ENCODE peak calls at places on chromosomes 7 and 10, in six cellular contexts. One of them, this sample, is unnamed.

GRCh38 chr7:41487229-41487861 is 215.5 kb downstream of the INHBA start:
- ATAC-seq in left lung: no peak
- ATAC-seq in stimulated activated naive CD8-positive, alpha-beta T cell treated with anti-CD3 and anti-CD28 coated beads, Interleukin-15, Interleukin-2, amounts not matched to agents 100 U/mL and 50 U/mL, for 24 hours: no peak
- ATAC-seq in WTC11: no peak
- ATAC-seq in left lobe of liver: no peak
- ATAC-seq in naive B cell: no peak
- ATAC-seq in this sample: no peak

GRCh38 chr7:47792521-47793121 is 155.6 kb downstream of the PKD1L1 start:
- ATAC-seq in left lung: peak; percentile 64
- ATAC-seq in stimulated activated naive CD8-positive, alpha-beta T cell treated with anti-CD3 and anti-CD28 coated beads, Interleukin-15, Interleukin-2, amounts not matched to agents 100 U/mL and 50 U/mL, for 24 hours: no peak
- ATAC-seq in WTC11: peak; percentile 75
- ATAC-seq in left lobe of liver: peak; percentile 84
- ATAC-seq in naive B cell: no peak
- ATAC-seq in this sample: no peak

GRCh38 chr10:13769926-13770325 is 183.2 kb downstream of the PRPF18 start:
- ATAC-seq in left lung: no peak
- ATAC-seq in stimulated activated naive CD8-positive, alpha-beta T cell treated with anti-CD3 and anti-CD28 coated beads, Interleukin-15, Interleukin-2, amounts not matched to agents 100 U/mL and 50 U/mL, for 24 hours: no peak
- ATAC-seq in WTC11: no peak
- ATAC-seq in left lobe of liver: no peak
- ATAC-seq in naive B cell: no peak
- ATAC-seq in this sample: no peak

GRCh38 chr7:109997837-109998236 is 1093.1 kb upstream of the LRRN3 start:
- ATAC-seq in left lung: no peak
- ATAC-seq in stimulated activated naive CD8-positive, alpha-beta T cell treated with anti-CD3 and anti-CD28 coated beads, Interleukin-15, Interleukin-2, amounts not matched to agents 100 U/mL and 50 U/mL, for 24 hours: no peak
- ATAC-seq in WTC11: no peak
- ATAC-seq in left lobe of liver: no peak
- ATAC-seq in naive B cell: no peak
- ATAC-seq in this sample: no peak

GRCh38 chr7:20778063-20778721 is 8.5 kb downstream of the SP8 start:
- ATAC-seq in left lung: peak; percentile 100
- ATAC-seq in stimulated activated naive CD8-positive, alpha-beta T cell treated with anti-CD3 and anti-CD28 coated beads, Interleukin-15, Interleukin-2, amounts not matched to agents 100 U/mL and 50 U/mL, for 24 hours: peak; percentile 46
- ATAC-seq in WTC11: peak; percentile 86
- ATAC-seq in left lobe of liver: peak; percentile 100
- ATAC-seq in naive B cell: peak; percentile 48
- ATAC-seq in this sample: peak; percentile 42

GRCh38 chr10:79333513-79333912 is 13.8 kb upstream of the PPIF start:
- ATAC-seq in left lung: no peak
- ATAC-seq in stimulated activated naive CD8-positive, alpha-beta T cell treated with anti-CD3 and anti-CD28 coated beads, Interleukin-15, Interleukin-2, amounts not matched to agents 100 U/mL and 50 U/mL, for 24 hours: no peak
- ATAC-seq in WTC11: no peak
- ATAC-seq in left lobe of liver: no peak
- ATAC-seq in naive B cell: no peak
- ATAC-seq in this sample: peak; percentile 6

GRCh38 chr7:25849361-25850184 is 302.4 kb upstream of the NFE2L3 start:
- ATAC-seq in left lung: peak; percentile 33
- ATAC-seq in stimulated activated naive CD8-positive, alpha-beta T cell treated with anti-CD3 and anti-CD28 coated beads, Interleukin-15, Interleukin-2, amounts not matched to agents 100 U/mL and 50 U/mL, for 24 hours: no peak
- ATAC-seq in WTC11: no peak
- ATAC-seq in left lobe of liver: no peak
- ATAC-seq in naive B cell: no peak
- ATAC-seq in this sample: no peak

GRCh38 chr10:77357611-77358010 is 280.0 kb downstream of the KCNMA1 start:
- ATAC-seq in left lung: no peak
- ATAC-seq in stimulated activated naive CD8-positive, alpha-beta T cell treated with anti-CD3 and anti-CD28 coated beads, Interleukin-15, Interleukin-2, amounts not matched to agents 100 U/mL and 50 U/mL, for 24 hours: no peak
- ATAC-seq in WTC11: no peak
- ATAC-seq in left lobe of liver: no peak
- ATAC-seq in naive B cell: no peak
- ATAC-seq in this sample: no peak

GRCh38 chr7:17665029-17665428 is 275.3 kb downstream of the SNX13 start:
- ATAC-seq in left lung: no peak
- ATAC-seq in stimulated activated naive CD8-positive, alpha-beta T cell treated with anti-CD3 and anti-CD28 coated beads, Interleukin-15, Interleukin-2, amounts not matched to agents 100 U/mL and 50 U/mL, for 24 hours: no peak
- ATAC-seq in WTC11: peak; percentile 15
- ATAC-seq in left lobe of liver: no peak
- ATAC-seq in naive B cell: no peak
- ATAC-seq in this sample: no peak

GRCh38 chr10:87750001-87750651 is 67.9 kb downstream of the ATAD1 start:
- ATAC-seq in left lung: no peak
- ATAC-seq in stimulated activated naive CD8-positive, alpha-beta T cell treated with anti-CD3 and anti-CD28 coated beads, Interleukin-15, Interleukin-2, amounts not matched to agents 100 U/mL and 50 U/mL, for 24 hours: no peak
- ATAC-seq in WTC11: peak; percentile 68
- ATAC-seq in left lobe of liver: peak; percentile 28
- ATAC-seq in naive B cell: no peak
- ATAC-seq in this sample: peak; percentile 54

GRCh38 chr7:37270109-37270508 is 178.6 kb downstream of the ELMO1 start:
- ATAC-seq in left lung: no peak
- ATAC-seq in stimulated activated naive CD8-positive, alpha-beta T cell treated with anti-CD3 and anti-CD28 coated beads, Interleukin-15, Interleukin-2, amounts not matched to agents 100 U/mL and 50 U/mL, for 24 hours: no peak
- ATAC-seq in WTC11: no peak
- ATAC-seq in left lobe of liver: no peak
- ATAC-seq in naive B cell: no peak
- ATAC-seq in this sample: no peak

GRCh38 chr10:50552771-50553535 is 70.8 kb downstream of the SGMS1 start:
- ATAC-seq in left lung: peak; percentile 68
- ATAC-seq in stimulated activated naive CD8-positive, alpha-beta T cell treated with anti-CD3 and anti-CD28 coated beads, Interleukin-15, Interleukin-2, amounts not matched to agents 100 U/mL and 50 U/mL, for 24 hours: peak; percentile 63
- ATAC-seq in WTC11: peak; percentile 51
- ATAC-seq in left lobe of liver: peak; percentile 36
- ATAC-seq in naive B cell: no peak
- ATAC-seq in this sample: peak; percentile 78

GRCh38 chr10:5576154-5576748 is 51.5 kb downstream of the CALML3 start:
- ATAC-seq in left lung: no peak
- ATAC-seq in stimulated activated naive CD8-positive, alpha-beta T cell treated with anti-CD3 and anti-CD28 coated beads, Interleukin-15, Interleukin-2, amounts not matched to agents 100 U/mL and 50 U/mL, for 24 hours: no peak
- ATAC-seq in WTC11: no peak
- ATAC-seq in left lobe of liver: no peak
- ATAC-seq in naive B cell: no peak
- ATAC-seq in this sample: no peak

GRCh38 chr10:6242089-6242488 is 39.4 kb downstream of the PFKFB3 start:
- ATAC-seq in left lung: no peak
- ATAC-seq in stimulated activated naive CD8-positive, alpha-beta T cell treated with anti-CD3 and anti-CD28 coated beads, Interleukin-15, Interleukin-2, amounts not matched to agents 100 U/mL and 50 U/mL, for 24 hours: no peak
- ATAC-seq in WTC11: no peak
- ATAC-seq in left lobe of liver: no peak
- ATAC-seq in naive B cell: no peak
- ATAC-seq in this sample: no peak

GRCh38 chr10:79404231-79404609 is 41.2 kb downstream of the ZCCHC24 start:
- ATAC-seq in left lung: peak; percentile 32
- ATAC-seq in stimulated activated naive CD8-positive, alpha-beta T cell treated with anti-CD3 and anti-CD28 coated beads, Interleukin-15, Interleukin-2, amounts not matched to agents 100 U/mL and 50 U/mL, for 24 hours: no peak
- ATAC-seq in WTC11: peak; percentile 32
- ATAC-seq in left lobe of liver: peak; percentile 7
- ATAC-seq in naive B cell: no peak
- ATAC-seq in this sample: no peak

GRCh38 chr10:1403508-1404230 is 333.7 kb downstream of the ADARB2 start:
- ATAC-seq in left lung: no peak
- ATAC-seq in stimulated activated naive CD8-positive, alpha-beta T cell treated with anti-CD3 and anti-CD28 coated beads, Interleukin-15, Interleukin-2, amounts not matched to agents 100 U/mL and 50 U/mL, for 24 hours: no peak
- ATAC-seq in WTC11: peak; percentile 84
- ATAC-seq in left lobe of liver: no peak
- ATAC-seq in naive B cell: no peak
- ATAC-seq in this sample: no peak

GRCh38 chr10:101693701-101694055 is 1.3 kb downstream of the FBXW4 start:
- ATAC-seq in left lung: peak; percentile 7
- ATAC-seq in stimulated activated naive CD8-positive, alpha-beta T cell treated with anti-CD3 and anti-CD28 coated beads, Interleukin-15, Interleukin-2, amounts not matched to agents 100 U/mL and 50 U/mL, for 24 hours: peak; percentile 8
- ATAC-seq in WTC11: no peak
- ATAC-seq in left lobe of liver: no peak
- ATAC-seq in naive B cell: peak; percentile 6
- ATAC-seq in this sample: peak; percentile 55

GRCh38 chr10:127920319-127921074 is 13.6 kb downstream of the PTPRE start:
- ATAC-seq in left lung: no peak
- ATAC-seq in stimulated activated naive CD8-positive, alpha-beta T cell treated with anti-CD3 and anti-CD28 coated beads, Interleukin-15, Interleukin-2, amounts not matched to agents 100 U/mL and 50 U/mL, for 24 hours: peak; percentile 22
- ATAC-seq in WTC11: no peak
- ATAC-seq in left lobe of liver: no peak
- ATAC-seq in naive B cell: no peak
- ATAC-seq in this sample: no peak

GRCh38 chr10:112835933-112836564 is 114.0 kb upstream of the TCF7L2 start:
- ATAC-seq in left lung: peak; percentile 13
- ATAC-seq in stimulated activated naive CD8-positive, alpha-beta T cell treated with anti-CD3 and anti-CD28 coated beads, Interleukin-15, Interleukin-2, amounts not matched to agents 100 U/mL and 50 U/mL, for 24 hours: no peak
- ATAC-seq in WTC11: no peak
- ATAC-seq in left lobe of liver: peak; percentile 87
- ATAC-seq in naive B cell: no peak
- ATAC-seq in this sample: no peak

GRCh38 chr7:45086348-45087065 is 2.3 kb downstream of the NACAD start:
- ATAC-seq in left lung: no peak
- ATAC-seq in stimulated activated naive CD8-positive, alpha-beta T cell treated with anti-CD3 and anti-CD28 coated beads, Interleukin-15, Interleukin-2, amounts not matched to agents 100 U/mL and 50 U/mL, for 24 hours: no peak
- ATAC-seq in WTC11: no peak
- ATAC-seq in left lobe of liver: no peak
- ATAC-seq in naive B cell: no peak
- ATAC-seq in this sample: no peak

GRCh38 chr7:86920154-86920553 is 139.3 kb downstream of the ELAPOR2 start:
- ATAC-seq in left lung: peak; percentile 53
- ATAC-seq in stimulated activated naive CD8-positive, alpha-beta T cell treated with anti-CD3 and anti-CD28 coated beads, Interleukin-15, Interleukin-2, amounts not matched to agents 100 U/mL and 50 U/mL, for 24 hours: no peak
- ATAC-seq in WTC11: no peak
- ATAC-seq in left lobe of liver: no peak
- ATAC-seq in naive B cell: no peak
- ATAC-seq in this sample: no peak

GRCh38 chr7:35722054-35722849 is 27.3 kb upstream of the HERPUD2 start:
- ATAC-seq in left lung: no peak
- ATAC-seq in stimulated activated naive CD8-positive, alpha-beta T cell treated with anti-CD3 and anti-CD28 coated beads, Interleukin-15, Interleukin-2, amounts not matched to agents 100 U/mL and 50 U/mL, for 24 hours: peak; percentile 84
- ATAC-seq in WTC11: no peak
- ATAC-seq in left lobe of liver: no peak
- ATAC-seq in naive B cell: peak; percentile 64
- ATAC-seq in this sample: peak; percentile 94

GRCh38 chr7:148173296-148173695 is 417.3 kb upstream of the C7orf33 start:
- ATAC-seq in left lung: no peak
- ATAC-seq in stimulated activated naive CD8-positive, alpha-beta T cell treated with anti-CD3 and anti-CD28 coated beads, Interleukin-15, Interleukin-2, amounts not matched to agents 100 U/mL and 50 U/mL, for 24 hours: no peak
- ATAC-seq in WTC11: no peak
- ATAC-seq in left lobe of liver: no peak
- ATAC-seq in naive B cell: no peak
- ATAC-seq in this sample: no peak

GRCh38 chr10:90787906-90788491 is 69.8 kb downstream of the HTR7 start:
- ATAC-seq in left lung: peak; percentile 81
- ATAC-seq in stimulated activated naive CD8-positive, alpha-beta T cell treated with anti-CD3 and anti-CD28 coated beads, Interleukin-15, Interleukin-2, amounts not matched to agents 100 U/mL and 50 U/mL, for 24 hours: no peak
- ATAC-seq in WTC11: peak; percentile 89
- ATAC-seq in left lobe of liver: peak; percentile 93
- ATAC-seq in naive B cell: no peak
- ATAC-seq in this sample: peak; percentile 42

GRCh38 chr10:6247041-6247712 is 44.4 kb downstream of the PFKFB3 start:
- ATAC-seq in left lung: peak; percentile 24
- ATAC-seq in stimulated activated naive CD8-positive, alpha-beta T cell treated with anti-CD3 and anti-CD28 coated beads, Interleukin-15, Interleukin-2, amounts not matched to agents 100 U/mL and 50 U/mL, for 24 hours: no peak
- ATAC-seq in WTC11: no peak
- ATAC-seq in left lobe of liver: peak; percentile 34
- ATAC-seq in naive B cell: no peak
- ATAC-seq in this sample: no peak

GRCh38 chr7:121741896-121742295 is 131.1 kb upstream of the PTPRZ1 start:
- ATAC-seq in left lung: no peak
- ATAC-seq in stimulated activated naive CD8-positive, alpha-beta T cell treated with anti-CD3 and anti-CD28 coated beads, Interleukin-15, Interleukin-2, amounts not matched to agents 100 U/mL and 50 U/mL, for 24 hours: no peak
- ATAC-seq in WTC11: no peak
- ATAC-seq in left lobe of liver: no peak
- ATAC-seq in naive B cell: no peak
- ATAC-seq in this sample: no peak

GRCh38 chr7:130912086-130912909 is 178.3 kb upstream of the KLF14 start:
- ATAC-seq in left lung: peak; percentile 49
- ATAC-seq in stimulated activated naive CD8-positive, alpha-beta T cell treated with anti-CD3 and anti-CD28 coated beads, Interleukin-15, Interleukin-2, amounts not matched to agents 100 U/mL and 50 U/mL, for 24 hours: peak; percentile 34
- ATAC-seq in WTC11: no peak
- ATAC-seq in left lobe of liver: no peak
- ATAC-seq in naive B cell: peak; percentile 2
- ATAC-seq in this sample: peak; percentile 41

GRCh38 chr10:11378835-11379234 is 232.6 kb downstream of the USP6NL start:
- ATAC-seq in left lung: no peak
- ATAC-seq in stimulated activated naive CD8-positive, alpha-beta T cell treated with anti-CD3 and anti-CD28 coated beads, Interleukin-15, Interleukin-2, amounts not matched to agents 100 U/mL and 50 U/mL, for 24 hours: no peak
- ATAC-seq in WTC11: no peak
- ATAC-seq in left lobe of liver: no peak
- ATAC-seq in naive B cell: no peak
- ATAC-seq in this sample: no peak

GRCh38 chr10:91420868-91421267 is 10.7 kb downstream of the HECTD2 start:
- ATAC-seq in left lung: no peak
- ATAC-seq in stimulated activated naive CD8-positive, alpha-beta T cell treated with anti-CD3 and anti-CD28 coated beads, Interleukin-15, Interleukin-2, amounts not matched to agents 100 U/mL and 50 U/mL, for 24 hours: peak; percentile 66
- ATAC-seq in WTC11: no peak
- ATAC-seq in left lobe of liver: no peak
- ATAC-seq in naive B cell: no peak
- ATAC-seq in this sample: peak; percentile 66

This sample was measured in activated T-helper 17 cell treated with anti-CD3 and anti-CD28 coated beads, Interleukin-2, amount 50 U/mL, for 72 hours.